ENCODE peak calls at places on chromosomes 3 and 15, in nine cellular contexts. H is NCI-H1417; R is bronchial epithelial cell; S is tibial artery; F is SJSA1; V is stimulated activated CD4-positive, alpha-beta T cell treated with anti-CD3 and anti-CD28 coated beads, Interleukin-1b, Interleukin-23, amount 100 ng/mL, for 24 hours; J is astrocyte of the spinal cord; A is AG10803; B is Caco-2. N is an unnamed sample.

GRCh38 chr3:40996827-40997710 is 202.2 kb upstream of the CTNNB1 start:
- DNase-seq in H (no peak), R (no peak), S (no peak), F (no peak), V (no peak), J (no peak), A (no peak), B (peak), N (no peak)

GRCh38 chr15:60299452-60300047 is 98.2 kb downstream of the ANXA2 start:
- DNase-seq in H (peak), R (peak), S (no peak), F (no peak), V (no peak), J (peak), A (peak), B (no peak), N (no peak)

GRCh38 chr15:36501063-36501678 is 78.3 kb upstream of the CDIN1 start:
- DNase-seq in H (peak), R (peak), S (no peak), F (no peak), V (no peak), J (peak), A (peak), B (peak), N (no peak)

GRCh38 chr3:20575153-20575552 is 389.1 kb upstream of the SGO1 start:
- DNase-seq in H (no peak), R (peak), S (no peak), F (no peak), V (no peak), J (peak), A (peak), B (no peak), N (no peak)

GRCh38 chr3:95705786-95706418 is 1108.5 kb upstream of the EPHA6 start:
- DNase-seq in H (no peak), R (no peak), S (no peak), F (no peak), V (no peak), J (no peak), A (no peak), B (no peak), N (no peak)

GRCh38 chr3:129650256-129650872 is 43.9 kb upstream of the PLXND1 start:
- DNase-seq in H (peak), R (peak), S (peak), F (peak), V (peak), J (peak), A (peak), B (peak), N (peak)

GRCh38 chr3:196569003-196569516 is 600 bp downstream of the FBXO45 start:
- DNase-seq in H (no peak), R (peak), S (no peak), F (peak), V (peak), J (peak), A (peak), B (peak), N (peak)

GRCh38 chr3:28376424-28376823 is 27.8 kb upstream of the AZI2 start:
- DNase-seq in H (no peak), R (peak), S (no peak), F (no peak), V (no peak), J (peak), A (peak), B (no peak), N (no peak)

GRCh38 chr15:39597751-39598185 is 16.9 kb downstream of the THBS1 start:
- DNase-seq in H (no peak), R (peak), S (no peak), F (no peak), V (no peak), J (peak), A (peak), B (no peak), N (no peak)

GRCh38 chr15:38266247-38266996 is 13.8 kb downstream of the SPRED1 start:
- DNase-seq in H (no peak), R (peak), S (no peak), F (no peak), V (no peak), J (peak), A (peak), B (no peak), N (no peak)

GRCh38 chr3:178084938-178085816 is 451.1 kb upstream of the KCNMB2 start:
- DNase-seq in H (peak), R (no peak), S (peak), F (peak), V (no peak), J (peak), A (peak), B (peak), N (peak)

GRCh38 chr3:124814620-124815421 is 72.3 kb downstream of the ITGB5 start:
- DNase-seq in H (no peak), R (peak), S (peak), F (no peak), V (no peak), J (no peak), A (no peak), B (peak), N (no peak)

GRCh38 chr3:107512108-107512507 is 10.7 kb upstream of the BBX start:
- DNase-seq in H (no peak), R (no peak), S (no peak), F (no peak), V (no peak), J (no peak), A (no peak), B (no peak), N (no peak)

GRCh38 chr3:100106094-100106493 is 8.2 kb downstream of the FILIP1L start:
- DNase-seq in H (peak), R (peak), S (no peak), F (no peak), V (no peak), J (no peak), A (no peak), B (no peak), N (no peak)

GRCh38 chr3:167973046-167973445 is 122.7 kb downstream of the GOLIM4 start:
- DNase-seq in H (no peak), R (no peak), S (no peak), F (no peak), V (no peak), J (no peak), A (no peak), B (no peak), N (no peak)

GRCh38 chr15:91915576-91915975 is 62.1 kb downstream of the SLCO3A1 start:
- DNase-seq in H (peak), R (no peak), S (no peak), F (no peak), V (no peak), J (no peak), A (no peak), B (no peak), N (no peak)

GRCh38 chr3:97106652-97106989 is 292.2 kb downstream of the EPHA6 start:
- DNase-seq in H (no peak), R (no peak), S (no peak), F (no peak), V (no peak), J (no peak), A (no peak), B (no peak), N (no peak)

GRCh38 chr3:9902372-9903237 is at the start of gene IL17RE:
- DNase-seq in H (no peak), R (peak), S (peak), F (no peak), V (no peak), J (no peak), A (no peak), B (peak), N (no peak)

GRCh38 chr15:38687340-38687739 is 122.7 kb upstream of the RASGRP1 start:
- DNase-seq in H (no peak), R (no peak), S (no peak), F (no peak), V (no peak), J (no peak), A (peak), B (no peak), N (no peak)

GRCh38 chr15:90845201-90845949 is 23.0 kb upstream of the FURIN start:
- DNase-seq in H (no peak), R (peak), S (no peak), F (peak), V (no peak), J (peak), A (peak), B (no peak), N (no peak)

GRCh38 chr3:59444293-59444671 is 394.5 kb upstream of the CFAP20DC start:
- DNase-seq in H (no peak), R (no peak), S (no peak), F (no peak), V (no peak), J (no peak), A (no peak), B (no peak), N (no peak)